ENCODE peak calls at places on chromosomes 12 and 14, in nine cellular contexts. Z, W, M, U, J, V, G, K and P are unnamed samples. For H3K4me1 and H3K27me3, the result is how much of the 10 kb centered on the place peaks cover.

GRCh38 chr12:25249951-25250738 is 584 bp downstream of the KRAS start:
- DNase-seq in Z (peak), W (peak), M (peak), U (peak), J (peak), V (peak), G (peak), K (peak), P (no peak)

GRCh38 chr12:70271025-70271424 is 27.8 kb downstream of the CNOT2 start:
- DNase-seq in Z (no peak), W (no peak), M (no peak), U (no peak), J (no peak), V (no peak), G (no peak), K (peak), P (no peak)

GRCh38 chr14:26204954-26205479 is 392.8 kb downstream of the NOVA1 start:
- DNase-seq in Z (peak), W (no peak), M (no peak), U (peak), J (peak), V (peak), G (peak), K (no peak), P (peak)

GRCh38 chr12:75690556-75690955 is 179.1 kb upstream of the KRR1 start:
- DNase-seq in Z (no peak), W (no peak), M (no peak), U (no peak), J (no peak), V (no peak), G (no peak), K (no peak), P (peak)

GRCh38 chr12:11651785-11652184 is 2.3 kb downstream of the ETV6 start:
- DNase-seq in Z (no peak), W (no peak), M (no peak), U (no peak), J (no peak), V (no peak), G (no peak), K (peak), P (no peak)

GRCh38 chr14:29926701-29927595 is 699 bp downstream of the PRKD1 start:
- DNase-seq in Z (peak), W (peak), M (peak), U (peak), J (peak), V (peak), G (peak), K (peak), P (peak)

GRCh38 chr12:24795699-24796385 is 153.1 kb downstream of the BCAT1 start:
- DNase-seq in Z (no peak), W (no peak), M (no peak), U (no peak), J (no peak), V (no peak), G (no peak), K (no peak), P (no peak)

GRCh38 chr12:124057691-124058090 is 84.7 kb downstream of the ZNF664 start:
- DNase-seq in Z (no peak), W (no peak), M (no peak), U (no peak), J (no peak), V (no peak), G (no peak), K (no peak), P (no peak)

GRCh38 chr12:106317406-106318082 is 15.0 kb downstream of the TCP11L2 start:
- DNase-seq in Z (no peak), W (no peak), M (no peak), U (no peak), J (no peak), V (no peak), G (no peak), K (no peak), P (no peak)

GRCh38 chr12:91327136-91327535 is 144.5 kb upstream of the DCN start:
- DNase-seq in Z (no peak), W (no peak), M (no peak), U (no peak), J (no peak), V (no peak), G (no peak), K (no peak), P (no peak)

GRCh38 chr14:59060841-59061240 is 127.6 kb upstream of the DAAM1 start:
- DNase-seq in Z (no peak), W (no peak), M (no peak), U (no peak), J (no peak), V (no peak), G (no peak), K (no peak), P (no peak)

GRCh38 chr14:66910306-66910705 is 278.9 kb upstream of the GARIN2 start:
- DNase-seq in Z (no peak), W (no peak), M (no peak), U (no peak), J (no peak), V (no peak), G (no peak), K (no peak), P (no peak)

GRCh38 chr14:41377926-41378325 is 228.8 kb upstream of the LRFN5 start:
- DNase-seq in Z (no peak), W (no peak), M (no peak), U (no peak), J (no peak), V (no peak), G (no peak), K (no peak), P (no peak)

GRCh38 chr12:68420225-68421008 is 88.3 kb upstream of the MDM1 start:
- DNase-seq in Z (no peak), W (no peak), M (no peak), U (peak), J (no peak), V (no peak), G (peak), K (no peak), P (no peak)

GRCh38 chr14:35240233-35240632 is 51.9 kb upstream of the PSMA6 start:
- DNase-seq in Z (no peak), W (no peak), M (no peak), U (no peak), J (no peak), V (no peak), G (no peak), K (no peak), P (no peak)

GRCh38 chr12:13702401-13702800 is 279.0 kb downstream of the GRIN2B start:
- DNase-seq in Z (no peak), W (no peak), M (no peak), U (no peak), J (no peak), V (no peak), G (no peak), K (peak), P (no peak)

GRCh38 chr12:52006726-52007157 is at the start of gene TAMALIN:
- DNase-seq in Z (peak), W (peak), M (peak), U (peak), J (peak), V (peak), G (peak), K (peak), P (no peak)

GRCh38 chr12:53696285-53696654 is 20.4 kb upstream of the ATP5MC2 start:
- DNase-seq in Z (peak), W (peak), M (peak), U (peak), J (peak), V (peak), G (peak), K (peak), P (peak)

GRCh38 chr14:77641534-77642341 is 25.3 kb upstream of the SPTLC2 start:
- DNase-seq in Z (peak), W (peak), M (peak), U (peak), J (peak), V (peak), G (peak), K (peak), P (no peak)

GRCh38 chr12:106975098-106975497 is 11.8 kb downstream of the MTERF2 start:
- DNase-seq in Z (no peak), W (no peak), M (no peak), U (no peak), J (no peak), V (no peak), G (no peak), K (no peak), P (no peak)

GRCh38 chr12:113091506-113091905 is 35.0 kb downstream of the DTX1 start:
- DNase-seq in Z (no peak), W (no peak), M (no peak), U (no peak), J (no peak), V (no peak), G (no peak), K (no peak), P (no peak)

GRCh38 chr14:64639340-64639821 is 64.8 kb upstream of the PLEKHG3 start:
- DNase-seq in Z (no peak), W (peak), M (no peak), U (no peak), J (no peak), V (no peak), G (no peak), K (no peak), P (no peak)

GRCh38 chr12:5441497-5442236 is 9.8 kb downstream of the NTF3 start:
- DNase-seq in Z (no peak), W (peak), M (no peak), U (no peak), J (peak), V (no peak), G (no peak), K (no peak), P (no peak)

GRCh38 chr12:58171914-58172313 is 230.5 kb downstream of the ATP23 start:
- DNase-seq in Z (no peak), W (no peak), M (no peak), U (peak), J (peak), V (no peak), G (no peak), K (no peak), P (no peak)

GRCh38 chr14:76191297-76191696 is 39.6 kb downstream of the GPATCH2L start:
- DNase-seq in Z (peak), W (no peak), M (no peak), U (no peak), J (no peak), V (peak), G (peak), K (no peak), P (no peak)

GRCh38 chr12:57637364-57637763 is 4.4 kb upstream of the B4GALNT1 start:
- DNase-seq in Z (no peak), W (no peak), M (no peak), U (no peak), J (no peak), V (no peak), G (no peak), K (no peak), P (no peak)

GRCh38 chr14:64008016-64008415 is 155.2 kb downstream of the SYNE2 start:
- DNase-seq in Z (no peak), W (no peak), M (no peak), U (no peak), J (no peak), V (no peak), G (no peak), K (no peak), P (no peak)

GRCh38 chr12:132071001-132071810 is 72.9 kb downstream of the DDX51 start:
- DNase-seq in Z (no peak), W (no peak), M (no peak), U (no peak), J (no peak), V (no peak), G (no peak), K (no peak), P (no peak)

GRCh38 chr12:74889563-74890236 is 319.9 kb downstream of the KCNC2 start:
- DNase-seq in Z (no peak), W (no peak), M (no peak), U (no peak), J (no peak), V (no peak), G (no peak), K (no peak), P (no peak)

GRCh38 chr12:10941369-10941768 is 2.3 kb upstream of the TAS2R14 start:
- DNase-seq in Z (no peak), W (no peak), M (no peak), U (no peak), J (no peak), V (no peak), G (no peak), K (no peak), P (no peak)

GRCh38 chr12:71780207-71780822 is 25.7 kb downstream of the RAB21 start:
- DNase-seq in Z (peak), W (no peak), M (peak), U (peak), J (peak), V (no peak), G (peak), K (peak), P (no peak)

DNA sequence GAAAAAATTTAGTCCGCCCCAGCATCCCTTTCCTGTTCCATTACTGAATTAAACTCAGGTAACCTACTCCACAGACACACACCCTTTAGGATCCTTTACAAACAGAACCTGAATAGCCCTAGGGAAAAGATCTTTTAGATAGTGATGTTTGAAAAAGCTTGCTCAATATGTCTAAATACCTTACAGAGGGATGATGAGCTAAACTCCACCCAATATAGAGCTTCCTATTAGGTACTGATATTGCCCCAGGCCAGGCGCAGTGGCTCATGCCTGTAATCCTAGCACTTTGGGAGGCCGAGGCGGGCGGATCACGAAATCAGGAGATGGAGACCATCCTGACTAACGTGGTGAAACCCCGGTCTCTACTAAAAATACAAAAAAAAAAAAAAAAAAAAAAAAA is 50.1 kb downstream of the FERMT2 start:
- DNase-seq in Z (no peak), W (no peak), M (no peak), U (no peak), J (no peak), V (no peak), G (no peak), K (no peak), P (peak)
- H3K4me1 ChIP-seq in Z (under half), W (under half), M (under half), U (under half), J (under half), V (under half), G (under half), K (under half), P (half or more)

GRCh38 chr12:73726881-73727280 is 810.8 kb upstream of the ATXN7L3B start:
- DNase-seq in Z (no peak), W (no peak), M (no peak), U (no peak), J (no peak), V (no peak), G (no peak), K (no peak), P (no peak)
- H3K4me3 ChIP-seq in Z (no peak), W (no peak), M (no peak), U (no peak), J (no peak), V (no peak), G (no peak), K (no peak), P (no peak)

GRCh38 chr12:3216097-3216496 is 138.9 kb downstream of the TSPAN9 start:
- DNase-seq in Z (no peak), W (no peak), M (no peak), U (no peak), J (no peak), V (no peak), G (no peak), K (peak), P (no peak)
- H3K27me3 ChIP-seq in Z (under half), W (under half), M (under half), U (under half), J (under half), V (under half), G (under half), K (under half), P (under half)

DNA sequence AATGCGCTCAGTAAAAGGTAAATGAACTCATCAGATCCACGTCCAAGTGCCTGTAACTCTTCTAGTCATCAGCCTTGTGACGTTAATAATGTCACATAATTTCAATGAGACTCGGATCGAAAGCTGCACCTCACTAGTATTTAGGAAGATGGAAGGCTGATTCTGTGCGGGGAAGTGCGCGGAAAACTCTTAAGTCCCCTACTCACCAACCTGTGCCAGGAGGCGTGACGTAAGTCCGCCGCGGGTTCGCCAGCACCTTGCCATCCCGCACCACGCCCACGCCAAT is 310 bp downstream of the OSGEP start:
- DNase-seq in Z (no peak), W (no peak), M (no peak), U (peak), J (peak), V (peak), G (no peak), K (no peak), P (no peak)
- H3K4me1 ChIP-seq in Z (half or more), W (under half), M (under half), U (under half), J (under half), V (under half), G (under half), K (under half), P (under half)

GRCh38 chr12:78101946-78102635 is 271.4 kb downstream of the NAV3 start:
- DNase-seq in Z (no peak), W (no peak), M (no peak), U (no peak), J (no peak), V (no peak), G (no peak), K (peak), P (no peak)
- H3K4me3 ChIP-seq in Z (no peak), W (no peak), M (no peak), U (no peak), J (no peak), V (no peak), G (no peak), K (no peak), P (no peak)

DNA sequence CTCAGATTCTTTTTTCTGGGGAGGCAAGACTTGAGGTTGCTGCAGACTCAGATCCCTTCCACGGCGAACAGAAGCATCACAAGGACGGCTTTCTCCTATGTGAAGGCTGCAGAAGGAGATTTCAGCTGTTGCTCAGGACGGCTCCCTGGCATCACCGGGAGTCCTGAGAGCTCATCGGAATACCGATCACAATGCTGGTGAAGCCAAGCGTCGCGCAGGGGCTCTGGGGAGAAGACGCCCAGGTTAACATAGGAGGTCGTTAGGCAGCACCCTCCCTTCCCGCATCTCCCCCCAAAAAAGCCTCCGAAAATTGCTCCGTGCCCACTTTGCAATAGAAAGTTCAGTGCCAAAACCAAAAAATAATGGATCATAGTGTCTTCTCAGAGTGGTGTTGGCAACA is 127.2 kb upstream of the TMEM132D start:
- DNase-seq in Z (no peak), W (no peak), M (no peak), U (no peak), J (no peak), V (no peak), G (no peak), K (no peak), P (no peak)
- H3K27me3 ChIP-seq in Z (half or more), W (under half), M (under half), U (under half), J (under half), V (under half), G (under half), K (under half), P (under half)

GRCh38 chr12:110583137-110584059 is at the start of gene PPTC7:
- DNase-seq in Z (peak), W (peak), M (peak), U (peak), J (peak), V (peak), G (peak), K (peak), P (peak)
- H3K4me1 ChIP-seq in Z (half or more), W (under half), M (half or more), U (under half), J (under half), V (half or more), G (under half), K (under half), P (under half)